ENCODE peak calls at places on chromosomes 13 and 19, in six cellular contexts. K is pancreas, E is PC-9, D is fibroblast of mammary gland, I is tibial nerve, S is body of pancreas. X is an unnamed sample.

GRCh38 chr13:49759503-49759902 is 33.0 kb downstream of the KPNA3 start:
- DNase-seq in K (no peak), E (no peak), D (peak), I (no peak), S (no peak), X (peak)

GRCh38 chr13:109900723-109901122 is 114.3 kb upstream of the IRS2 start:
- DNase-seq in K (no peak), E (no peak), D (no peak), I (no peak), S (no peak), X (no peak)

GRCh38 chr13:59680429-59681024 is 483.2 kb downstream of the DIAPH3 start:
- DNase-seq in K (no peak), E (no peak), D (peak), I (no peak), S (no peak), X (no peak)

GRCh38 chr19:42634409-42635232 is 39.9 kb upstream of the CEACAM8 start:
- DNase-seq in K (peak), E (no peak), D (peak), I (peak), S (peak), X (peak)

GRCh38 chr19:13788991-13789390 is 6.3 kb upstream of the ZSWIM4 start:
- DNase-seq in K (no peak), E (no peak), D (peak), I (no peak), S (no peak), X (peak)

GRCh38 chr13:59997976-59998375 is 165.8 kb downstream of the DIAPH3 start:
- DNase-seq in K (no peak), E (no peak), D (no peak), I (no peak), S (no peak), X (no peak)

GRCh38 chr19:33864311-33864850 is 67.7 kb downstream of the KCTD15 start:
- DNase-seq in K (no peak), E (no peak), D (no peak), I (no peak), S (no peak), X (no peak)

GRCh38 chr19:40533508-40533907 is 43.2 kb upstream of the SHKBP1 start:
- DNase-seq in K (no peak), E (no peak), D (peak), I (no peak), S (no peak), X (no peak)

GRCh38 chr19:38290631-38291147 is 13.4 kb upstream of the C19orf33 start:
- DNase-seq in K (peak), E (peak), D (peak), I (no peak), S (peak), X (peak)

GRCh38 chr13:46622918-46623256 is 69.9 kb downstream of the LRCH1 start:
- DNase-seq in K (no peak), E (no peak), D (peak), I (peak), S (no peak), X (no peak)

GRCh38 chr19:3275583-3276340 is 51.3 kb downstream of the CELF5 start:
- DNase-seq in K (peak), E (peak), D (peak), I (peak), S (peak), X (peak)

GRCh38 chr19:48540110-48540509 is 11.9 kb upstream of the SULT2B1 start:
- DNase-seq in K (no peak), E (no peak), D (no peak), I (no peak), S (no peak), X (no peak)

GRCh38 chr13:109323338-109323737 is 463.0 kb downstream of the IRS2 start:
- DNase-seq in K (no peak), E (no peak), D (no peak), I (no peak), S (no peak), X (no peak)

GRCh38 chr13:110759710-110760109 is 46.2 kb downstream of the ING1 start:
- DNase-seq in K (no peak), E (peak), D (peak), I (no peak), S (no peak), X (peak)

GRCh38 chr13:74573654-74574053 is 439.4 kb upstream of the KLF12 start:
- DNase-seq in K (no peak), E (no peak), D (no peak), I (no peak), S (no peak), X (no peak)

GRCh38 chr13:79440958-79441553 is 35.0 kb upstream of the RBM26 start:
- DNase-seq in K (no peak), E (no peak), D (no peak), I (no peak), S (no peak), X (no peak)

GRCh38 chr19:33722456-33723239 is 74.0 kb upstream of the KCTD15 start:
- DNase-seq in K (no peak), E (no peak), D (no peak), I (no peak), S (no peak), X (no peak)

GRCh38 chr19:17641846-17642245 is 46.3 kb downstream of the UNC13A start:
- DNase-seq in K (no peak), E (no peak), D (no peak), I (no peak), S (no peak), X (no peak)

GRCh38 chr19:7575426-7576040 is 20.1 kb upstream of the CAMSAP3 start:
- DNase-seq in K (no peak), E (peak), D (peak), I (no peak), S (no peak), X (peak)

GRCh38 chr19:48490980-48491792 is 20.4 kb downstream of the LMTK3 start:
- DNase-seq in K (no peak), E (no peak), D (no peak), I (no peak), S (peak), X (no peak)

GRCh38 chr19:15365264-15365663 is 14.3 kb downstream of the AKAP8 start:
- DNase-seq in K (no peak), E (no peak), D (no peak), I (no peak), S (no peak), X (no peak)

GRCh38 chr13:71285700-71286099 is 581.3 kb downstream of the DACH1 start:
- DNase-seq in K (no peak), E (no peak), D (no peak), I (no peak), S (no peak), X (no peak)

GRCh38 chr13:27012482-27013197 is 159.0 kb downstream of the USP12 start:
- DNase-seq in K (no peak), E (peak), D (peak), I (no peak), S (no peak), X (no peak)

GRCh38 chr19:48963371-48964204 is 1.5 kb upstream of the FTL start:
- DNase-seq in K (peak), E (peak), D (peak), I (peak), S (peak), X (no peak)

GRCh38 chr13:88464851-88465250 is 793.7 kb downstream of the SLITRK5 start:
- DNase-seq in K (no peak), E (no peak), D (no peak), I (no peak), S (no peak), X (no peak)

GRCh38 chr13:97498419-97498818 is 64.5 kb downstream of the RAP2A start:
- DNase-seq in K (no peak), E (no peak), D (no peak), I (no peak), S (no peak), X (no peak)

GRCh38 chr13:97495678-97496077 is 61.7 kb downstream of the RAP2A start:
- DNase-seq in K (no peak), E (peak), D (no peak), I (no peak), S (no peak), X (no peak)

GRCh38 chr13:97502192-97502591 is 68.2 kb downstream of the RAP2A start:
- DNase-seq in K (no peak), E (no peak), D (peak), I (peak), S (no peak), X (no peak)

GRCh38 chr13:97496511-97496910 is 62.5 kb downstream of the RAP2A start:
- DNase-seq in K (no peak), E (no peak), D (no peak), I (no peak), S (no peak), X (no peak)

DNA sequence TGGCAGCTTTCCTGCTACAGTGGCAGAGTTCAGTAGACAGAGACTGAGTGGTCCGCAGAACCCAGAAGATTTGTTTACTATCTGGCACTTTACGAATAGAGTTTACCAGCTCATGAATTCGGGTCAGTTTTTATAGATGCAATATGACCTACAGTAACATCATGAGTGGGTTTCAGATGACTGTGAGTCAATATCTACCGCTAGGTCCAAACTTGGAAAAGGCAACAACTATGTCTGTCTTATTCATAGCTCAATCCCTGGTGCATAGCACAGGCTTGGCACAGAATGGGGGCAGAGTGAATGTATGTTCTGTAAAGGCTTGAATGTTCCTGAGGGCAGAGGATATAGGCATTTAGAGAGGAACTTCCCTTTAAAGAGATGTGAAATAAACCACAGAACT is 65.2 kb downstream of the RAP2A start:
- DNase-seq in K (no peak), E (no peak), D (peak), I (no peak), S (no peak), X (no peak)
- TF ChIP-seq CTCF in K (no peak), E (no peak), D (no peak), I (no peak), S (no peak), X (no peak)

GRCh38 chr13:44231786-44232516 is 141.7 kb upstream of the SERP2 start:
- DNase-seq in K (peak), E (peak), D (peak), I (peak), S (peak), X (peak)
- TF ChIP-seq CTCF in K (no peak), E (no peak), D (no peak), I (peak), S (no peak), X (peak)

GRCh38 chr19:9850235-9850959 is 15.3 kb downstream of the PIN1 start:
- DNase-seq in K (no peak), E (no peak), D (no peak), I (no peak), S (no peak), X (no peak)

GRCh38 chr19:9848761-9849160 is 13.6 kb downstream of the PIN1 start:
- DNase-seq in K (no peak), E (no peak), D (no peak), I (no peak), S (no peak), X (no peak)

GRCh38 chr19:9849786-9850185 is 14.7 kb downstream of the PIN1 start:
- DNase-seq in K (no peak), E (no peak), D (no peak), I (no peak), S (no peak), X (no peak)

GRCh38 chr19:9848060-9848459 is 12.9 kb downstream of the PIN1 start:
- DNase-seq in K (no peak), E (no peak), D (no peak), I (no peak), S (no peak), X (no peak)

DNA sequence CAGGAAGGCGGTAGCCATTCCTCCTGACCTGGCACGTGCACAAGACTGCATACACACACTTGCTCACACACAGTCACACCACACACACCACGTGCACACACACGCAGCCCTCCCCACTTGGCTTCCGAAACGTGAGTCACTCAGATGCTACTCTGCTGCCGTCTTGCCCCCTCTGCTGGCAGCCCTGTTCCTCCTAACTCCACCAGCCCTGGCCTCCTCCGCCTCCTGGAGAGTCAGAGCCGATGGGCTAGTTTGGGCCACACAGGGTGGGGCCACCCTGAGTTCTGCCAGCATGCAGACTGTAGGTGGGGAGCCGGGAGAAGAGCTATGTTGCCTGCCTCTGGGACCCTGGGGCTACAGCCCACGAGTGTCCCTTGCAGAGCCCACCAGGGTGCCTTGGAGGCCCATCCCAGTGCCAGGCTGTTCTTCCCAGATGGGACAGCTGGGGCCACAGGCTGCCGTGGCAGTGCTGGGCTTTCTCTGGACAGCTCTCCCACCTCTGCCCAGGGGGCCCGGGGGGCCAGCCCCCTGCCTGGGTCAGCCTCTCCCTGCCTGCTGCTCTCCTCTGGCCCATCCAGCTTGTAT is 12.1 kb downstream of the PIN1 start:
- DNase-seq in K (no peak), E (no peak), D (peak), I (no peak), S (peak), X (peak)
- TF ChIP-seq CTCF in K (no peak), E (peak), D (peak), I (peak), S (peak), X (peak)

DNA sequence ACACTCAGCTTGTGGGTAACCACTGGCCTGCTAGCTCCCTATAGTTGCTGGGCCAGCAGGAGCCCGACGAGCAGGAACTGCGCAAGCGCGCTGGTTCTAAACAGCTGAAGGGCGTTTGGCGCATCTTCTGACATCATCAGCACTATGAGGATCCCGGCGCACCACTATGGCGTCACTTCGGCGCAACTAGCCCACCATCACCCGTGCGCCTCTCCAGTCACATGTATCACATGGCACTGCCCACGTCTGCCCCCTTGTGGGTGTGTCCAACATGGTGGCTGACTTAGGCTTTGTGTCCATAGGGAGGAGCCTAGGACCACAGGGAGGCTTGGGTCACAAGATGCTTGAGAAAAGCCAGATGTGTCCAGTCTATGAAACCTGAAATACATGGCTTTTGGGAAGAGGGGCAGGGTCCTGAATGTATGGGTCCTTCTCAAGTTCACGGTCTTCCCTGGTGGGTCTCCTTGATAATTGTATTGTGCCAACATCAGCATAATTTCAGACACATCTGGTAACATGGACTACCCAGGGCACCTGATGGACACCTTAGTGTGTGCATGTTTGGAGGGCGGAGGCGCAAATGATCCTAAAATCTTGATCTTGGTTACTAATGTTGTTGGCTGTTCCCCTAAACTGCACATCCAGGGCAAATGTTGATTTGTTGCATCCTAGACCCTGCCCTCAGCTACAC is 18.0 kb downstream of the KLK4 start:
- DNase-seq in K (no peak), E (no peak), D (peak), I (no peak), S (peak), X (no peak)
- TF ChIP-seq CTCF in K (no peak), E (peak), D (no peak), I (no peak), S (peak), X (no peak)

GRCh38 chr13:98447881-98448641 is 128.8 kb downstream of the STK24 start:
- DNase-seq in K (no peak), E (no peak), D (peak), I (peak), S (peak), X (no peak)
- TF ChIP-seq CTCF in K (no peak), E (peak), D (peak), I (peak), S (peak), X (peak)

GRCh38 chr13:84912720-84913119 is 886.5 kb downstream of the SLITRK6 start:
- DNase-seq in K (no peak), E (no peak), D (no peak), I (no peak), S (no peak), X (no peak)

GRCh38 chr13:84917252-84917878 is 881.9 kb downstream of the SLITRK6 start:
- DNase-seq in K (no peak), E (peak), D (peak), I (no peak), S (no peak), X (no peak)
- TF ChIP-seq CTCF in K (no peak), E (peak), D (peak), I (peak), S (peak), X (no peak)

DNA sequence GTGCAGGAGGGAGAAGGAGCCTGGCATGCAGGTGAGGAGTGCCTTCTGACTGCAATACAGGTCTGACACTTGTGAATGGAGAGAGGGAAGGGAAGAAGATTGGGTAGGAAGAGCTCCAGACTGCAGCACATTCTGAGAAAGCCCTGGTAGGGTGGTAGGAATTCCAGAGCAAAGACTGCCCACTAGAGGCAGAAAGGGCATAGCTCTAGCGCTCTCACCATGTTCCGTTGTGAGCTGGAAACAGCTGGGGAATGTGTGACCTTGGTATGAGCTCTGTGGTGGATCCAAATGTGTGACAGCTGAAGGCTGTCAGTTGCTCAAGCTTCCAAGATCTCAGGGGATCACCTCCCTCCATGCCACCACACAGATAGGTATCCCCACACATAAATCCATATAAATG is 2.9 kb upstream of the MTUS2 start:
- DNase-seq in K (no peak), E (no peak), D (no peak), I (no peak), S (no peak), X (no peak)
- TF ChIP-seq CTCF in K (no peak), E (no peak), D (peak), I (no peak), S (no peak), X (no peak)